ENCODE peak calls at places on chromosomes 1 and 21, in four cellular contexts. X is naive thymus-derived CD4-positive, alpha-beta T cell; U is tibial artery; Q is fibroblast of lung. M is an unnamed sample.

GRCh38 chr1:26826261-26827201 is at the start of gene ZDHHC18:
- DNase-seq in U (peak; percentile 48), Q (peak; percentile 39), X (peak; percentile 85), M (peak; percentile 63)

GRCh38 chr1:208153386-208153785 is 90.8 kb downstream of the PLXNA2 start:
- DNase-seq in Q (no peak), X (no peak), U (no peak), M (no peak)

GRCh38 chr1:12487520-12487919 is 130.5 kb downstream of the DHRS3 start:
- DNase-seq in Q (no peak), X (no peak), U (no peak), M (no peak)

GRCh38 chr1:58997637-58998036 is 213.8 kb upstream of the JUN start:
- DNase-seq in X (no peak), U (no peak), Q (no peak), M (no peak)

GRCh38 chr1:230309646-230310177 is 116.4 kb downstream of the PGBD5 start:
- DNase-seq in Q (no peak), U (no peak), X (no peak), M (no peak)

GRCh38 chr1:64973061-64973647 is 6.8 kb upstream of the JAK1 start:
- DNase-seq in U (no peak), X (no peak), Q (no peak), M (no peak)

GRCh38 chr1:84377480-84378095 is 20.7 kb upstream of the DNASE2B start:
- DNase-seq in X (no peak), Q (peak; percentile 93), U (peak; percentile 46), M (no peak)

GRCh38 chr1:55898191-55898590 is 681.2 kb downstream of the PLPP3 start:
- DNase-seq in Q (peak; percentile 64), X (no peak), U (no peak), M (no peak)

GRCh38 chr1:169644298-169644697 is 14.4 kb upstream of the SELP start:
- DNase-seq in U (no peak), Q (no peak), X (no peak), M (no peak)

GRCh38 chr1:15176898-15177665 is 23.5 kb downstream of the TMEM51 start:
- DNase-seq in X (no peak), Q (no peak), U (no peak), M (no peak)

GRCh38 chr1:231847612-231848390 is 221.2 kb downstream of the DISC1 start:
- DNase-seq in Q (no peak), X (no peak), U (no peak), M (no peak)

GRCh38 chr1:17215545-17215890 is 10.6 kb downstream of the PADI1 start:
- DNase-seq in U (no peak), X (no peak), Q (peak; percentile 35), M (no peak)

GRCh38 chr1:13733705-13734104 is 33.7 kb downstream of the PRDM2 start:
- DNase-seq in Q (no peak), U (no peak), X (no peak), M (no peak)

GRCh38 chr1:87325982-87326738 is 2.5 kb upstream of the LMO4 start:
- DNase-seq in U (peak; percentile 25), Q (peak; percentile 49), X (no peak), M (no peak)

GRCh38 chr1:235156265-235156664 is 4.8 kb downstream of the RBM34 start:
- DNase-seq in U (no peak), X (no peak), Q (no peak), M (no peak)

GRCh38 chr21:46127239-46128105 is 27.9 kb downstream of the FTCD start:
- DNase-seq in U (peak; percentile 19), Q (no peak), X (no peak), M (no peak)

GRCh38 chr1:95145493-95145892 is 28.3 kb downstream of the TLCD4 start:
- DNase-seq in Q (no peak), X (no peak), U (no peak), M (no peak)

DNA sequence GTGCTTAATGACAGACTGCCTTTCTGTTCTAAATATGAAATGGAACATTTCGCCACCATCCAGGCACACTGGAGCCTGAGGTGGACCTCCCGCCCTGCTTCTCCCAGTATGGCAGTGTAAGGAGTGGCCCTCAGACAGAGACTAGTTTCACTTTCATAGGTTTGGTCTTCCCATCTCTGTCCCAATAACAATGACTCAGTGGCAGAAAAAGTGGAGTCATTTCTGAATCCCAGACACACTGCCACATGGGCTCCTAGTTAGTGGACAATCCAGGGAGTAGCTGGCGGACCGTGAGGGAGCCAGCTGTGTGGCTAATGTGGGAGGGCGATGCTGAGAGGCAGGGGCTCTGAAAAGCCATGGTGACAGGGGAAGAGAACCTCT is 95.6 kb upstream of the TSPAN2 start:
- DNase-seq in Q (peak; percentile 76), U (peak; percentile 37), X (no peak), M (no peak)
- H3K4me1 ChIP-seq in Q (peaks cover 9% of the 10 kb centered on the region), U (peaks cover 34% of the 10 kb centered on the region), X (no peaks in the 10 kb centered on the region), M (no peaks in the 10 kb centered on the region)

GRCh38 chr1:6485937-6486250 is 5.6 kb downstream of the PLEKHG5 start:
- DNase-seq in X (no peak), Q (no peak), U (no peak), M (no peak)
- H3K4me3 ChIP-seq in X (no peak overlapping the region), Q (no peak overlapping the region), U (peak overlapping the region; percentile 24), M (no peak overlapping the region)

DNA sequence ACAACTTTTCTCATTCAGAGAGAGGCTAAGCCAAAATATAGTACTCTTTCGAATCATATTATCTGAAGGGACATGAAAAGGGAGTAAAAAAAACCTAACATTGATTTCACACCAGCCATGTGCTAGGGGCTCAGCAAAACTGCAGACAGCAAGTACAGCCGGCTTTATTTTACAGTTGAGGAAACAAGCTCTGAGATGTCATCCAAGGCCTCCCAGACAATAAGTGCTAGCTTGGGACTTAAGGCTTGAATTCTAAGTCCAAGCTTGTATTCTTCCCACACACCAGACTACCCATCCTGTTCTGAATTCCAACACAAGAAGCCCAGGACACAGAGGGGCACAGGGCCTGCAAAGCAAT is 209.0 kb downstream of the PBX1 start:
- DNase-seq in X (no peak), U (no peak), Q (peak; percentile 58), M (no peak)
- H3K4me1 ChIP-seq in X (no peaks in the 10 kb centered on the region), U (peaks cover 60% of the 10 kb centered on the region), Q (peaks cover 52% of the 10 kb centered on the region), M (peaks cover 23% of the 10 kb centered on the region)

DNA sequence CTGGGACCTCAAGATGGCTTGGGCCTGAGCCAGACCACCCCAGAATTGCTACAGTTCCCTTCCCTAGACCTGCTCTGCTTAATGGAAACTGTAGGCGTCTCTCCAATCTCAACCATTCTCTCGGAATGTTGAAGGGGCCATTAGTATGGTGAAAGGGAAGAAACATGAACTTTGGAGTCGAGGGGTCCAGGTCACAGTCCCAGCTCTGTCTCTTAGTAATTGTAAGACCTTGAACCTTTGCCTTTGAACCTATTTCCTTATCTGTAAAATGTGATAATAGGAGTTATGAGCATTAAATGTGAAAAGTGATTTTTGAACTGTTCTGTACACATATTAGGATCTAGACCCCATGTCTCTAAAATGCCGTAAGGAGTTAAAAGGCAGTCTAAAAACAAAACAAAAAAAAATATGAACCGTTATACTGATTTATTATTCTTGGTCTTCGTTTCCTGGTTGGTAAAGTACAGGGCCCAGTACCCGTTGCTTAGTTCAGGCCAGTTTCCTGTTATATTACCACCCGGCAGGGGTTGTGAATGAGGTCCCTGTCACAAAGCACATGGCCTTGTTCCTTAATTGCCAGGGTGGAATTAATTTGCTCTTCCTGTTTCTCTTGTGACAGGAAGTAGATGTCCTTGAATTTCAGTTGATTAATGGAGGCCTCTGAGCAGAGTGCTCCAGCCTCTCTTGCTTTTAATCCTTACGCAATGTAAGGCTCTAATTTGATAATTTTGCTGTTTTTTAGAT is 42.3 kb downstream of the TCEANC2 start:
- DNase-seq in X (no peak), U (no peak), Q (no peak), M (no peak)
- H3K4me3 ChIP-seq in X (no peak overlapping the region), U (no peak overlapping the region), Q (no peak overlapping the region), M (no peak overlapping the region)

GRCh38 chr1:9247894-9248293 is 13.3 kb downstream of the H6PD start:
- DNase-seq in X (no peak), Q (no peak), U (no peak), M (no peak)
- H3K4me1 ChIP-seq in X (peaks cover 8% of the 10 kb centered on the region), Q (no peaks in the 10 kb centered on the region), U (peaks cover 57% of the 10 kb centered on the region), M (peaks cover 9% of the 10 kb centered on the region)

GRCh38 chr1:184854036-184854435 is 99.4 kb upstream of the EDEM3 start:
- DNase-seq in Q (no peak), X (no peak), U (no peak), M (no peak)
- H3K4me3 ChIP-seq in Q (no peak overlapping the region), X (no peak overlapping the region), U (no peak overlapping the region), M (no peak overlapping the region)

GRCh38 chr1:203672354-203672753 is 45.7 kb downstream of the ATP2B4 start:
- DNase-seq in X (no peak), Q (peak; percentile 73), U (peak; percentile 64), M (peak; percentile 77)
- H3K4me1 ChIP-seq in X (peaks cover 46% of the 10 kb centered on the region), Q (peaks cover 66% of the 10 kb centered on the region), U (peaks cover 56% of the 10 kb centered on the region), M (peaks cover 29% of the 10 kb centered on the region)

DNA sequence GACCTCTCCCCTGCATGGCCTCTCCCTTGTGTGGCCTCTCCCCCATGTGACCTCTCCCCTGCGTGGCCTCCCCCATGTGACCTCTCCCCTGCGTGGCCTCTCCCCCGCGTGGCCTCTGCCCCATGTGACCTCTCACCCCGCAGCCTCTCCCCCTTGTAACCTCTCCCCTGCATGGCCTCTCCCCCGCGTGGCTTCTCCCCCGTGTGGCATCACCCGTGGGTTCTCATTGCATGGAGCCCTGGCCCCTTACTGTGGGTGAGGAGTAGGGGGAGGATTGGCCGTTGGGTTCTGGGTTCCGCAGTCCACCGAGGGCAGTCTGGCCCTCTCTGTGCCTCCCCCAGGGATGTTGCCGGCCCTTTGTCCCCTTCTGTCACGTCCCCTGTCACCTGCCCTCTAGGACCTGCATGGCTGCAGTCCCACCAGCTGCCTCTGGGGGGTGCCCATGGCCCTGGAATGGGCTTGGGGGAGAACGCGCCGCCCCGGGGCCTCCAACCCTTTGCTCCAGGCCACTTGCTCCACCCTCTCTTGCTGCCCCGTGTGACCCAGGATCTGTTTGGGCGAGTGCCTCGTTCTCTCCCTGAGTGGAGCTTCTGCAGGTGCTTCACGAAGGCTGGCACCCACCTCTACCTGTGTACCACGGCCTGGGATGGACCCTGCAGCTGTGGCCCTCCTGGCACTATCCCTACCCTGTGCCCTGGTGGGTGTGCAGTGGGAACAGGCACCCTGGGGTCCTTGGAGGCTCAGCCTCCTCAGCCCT is 21.3 kb downstream of the RRP1 start:
- DNase-seq in U (peak; percentile 78), Q (peak; percentile 34), X (peak; percentile 88), M (peak; percentile 87)
- H3K4me3 ChIP-seq in U (no peak overlapping the region), Q (no peak overlapping the region), X (no peak overlapping the region), M (no peak overlapping the region)

DNA sequence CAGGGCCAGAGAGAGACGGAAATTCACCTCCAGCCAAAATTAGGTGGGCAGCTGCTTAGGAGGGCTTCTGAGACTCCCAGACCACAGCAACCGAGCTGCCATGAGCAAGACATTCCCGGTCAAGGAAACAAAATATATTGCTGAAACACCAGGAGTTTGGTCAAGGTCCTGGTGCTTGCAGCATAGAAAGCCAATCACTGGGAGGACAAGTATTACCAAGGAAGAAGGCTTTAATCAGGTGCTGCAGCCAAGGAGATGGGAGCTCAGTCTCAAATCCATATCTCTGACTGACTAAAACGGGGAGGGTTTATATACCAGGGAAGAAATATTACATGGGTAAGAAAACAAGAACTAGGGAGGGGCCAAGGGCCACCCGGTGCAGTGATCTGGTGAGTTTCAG is 18.8 kb upstream of the TMEM125 start:
- DNase-seq in U (no peak), X (no peak), Q (no peak), M (no peak)
- H3K4me1 ChIP-seq in U (no peaks in the 10 kb centered on the region), X (no peaks in the 10 kb centered on the region), Q (no peaks in the 10 kb centered on the region), M (no peaks in the 10 kb centered on the region)

GRCh38 chr21:39054066-39054465 is 129.2 kb downstream of the PSMG1 start:
- DNase-seq in Q (no peak), X (no peak), U (no peak), M (no peak)
- H3K4me3 ChIP-seq in Q (no peak overlapping the region), X (no peak overlapping the region), U (no peak overlapping the region), M (no peak overlapping the region)